ENCODE peak calls at places on chromosomes 11 and 22, in eight cellular contexts. U is HFF-Myc, N is stomach, X is fibroblast of pulmonary artery, S is cardiac fibroblast, Y is hepatocyte, J is coronary artery, G is OCI-LY7. I is an unnamed sample.

GRCh38 chr22:43540570-43540969 is 128.8 kb downstream of the MPPED1 start:
- DNase-seq in G (no peak), U (no peak), N (no peak), Y (no peak), X (no peak), J (no peak), S (no peak), I (no peak)

GRCh38 chr11:87849216-87849615 is 326.0 kb downstream of the RAB38 start:
- DNase-seq in G (no peak), S (no peak), J (no peak), Y (no peak), U (no peak), X (no peak), N (no peak), I (no peak)

GRCh38 chr11:36385121-36385530 is 89.0 kb downstream of the PRR5L start:
- DNase-seq in S (peak; percentile 81), G (no peak), U (peak; percentile 78), Y (no peak), N (no peak), J (no peak), X (peak; percentile 50), I (no peak)

GRCh38 chr22:44880588-44881245 is 128.3 kb downstream of the ARHGAP8 start:
- DNase-seq in Y (no peak), J (peak; percentile 55), N (no peak), G (no peak), X (no peak), S (no peak), U (no peak), I (no peak)

GRCh38 chr22:40027191-40028097 is 32.7 kb downstream of the FAM83F start:
- DNase-seq in G (no peak), U (no peak), S (no peak), X (no peak), J (no peak), N (no peak), Y (no peak), I (no peak)

GRCh38 chr11:93143186-93143585 is 54.6 kb downstream of the SLC36A4 start:
- DNase-seq in J (no peak), X (peak; percentile 9), S (peak; percentile 40), U (peak; percentile 9), Y (no peak), G (no peak), N (no peak), I (no peak)

GRCh38 chr22:38628444-38628843 is 27.7 kb downstream of the FAM227A start:
- DNase-seq in Y (no peak), X (no peak), J (no peak), S (no peak), N (no peak), U (no peak), G (no peak), I (no peak)

GRCh38 chr11:133705873-133706272 is 139.4 kb downstream of the SPATA19 start:
- DNase-seq in G (no peak), U (no peak), X (no peak), N (no peak), Y (no peak), S (no peak), J (peak; percentile 40), I (no peak)

GRCh38 chr22:32803020-32803758 is 1.7 kb downstream of the TIMP3 start:
- DNase-seq in U (no peak), S (peak; percentile 49), J (no peak), Y (no peak), X (no peak), N (no peak), G (no peak), I (no peak)

GRCh38 chr11:60763692-60764369 is 7.2 kb downstream of the MS4A15 start:
- DNase-seq in Y (no peak), S (no peak), J (peak; percentile 35), U (no peak), X (no peak), N (no peak), G (no peak), I (no peak)

GRCh38 chr11:64717268-64717578 is 5.8 kb downstream of the NRXN2 start:
- DNase-seq in G (no peak), X (no peak), Y (no peak), U (no peak), J (no peak), N (no peak), S (no peak), I (no peak)

GRCh38 chr11:14566331-14567063 is 46.3 kb upstream of the PSMA1 start:
- DNase-seq in N (no peak), G (no peak), S (no peak), J (no peak), X (no peak), Y (peak; percentile 13), U (no peak), I (no peak)

GRCh38 chr11:34514597-34514996 is 1.0 kb upstream of the ELF5 start:
- DNase-seq in X (no peak), J (no peak), U (no peak), S (no peak), N (no peak), G (no peak), Y (no peak), I (no peak)
- TF ChIP-seq CTCF in X (no peak), J (no peak), U (no peak), S (no peak), N (no peak), G (no peak), Y (no peak), I (no peak)

GRCh38 chr22:31038686-31039085 is 42.4 kb upstream of the SMTN start:
- DNase-seq in J (no peak), U (no peak), N (no peak), S (no peak), G (no peak), X (no peak), Y (no peak), I (no peak)

GRCh38 chr22:31039393-31039792 is 41.7 kb upstream of the SMTN start:
- DNase-seq in J (no peak), U (peak; percentile 69), N (no peak), X (peak; percentile 64), G (no peak), S (peak; percentile 66), Y (no peak), I (no peak)

GRCh38 chr22:31040542-31041398 is 40.3 kb upstream of the SMTN start:
- DNase-seq in J (no peak), X (no peak), S (no peak), G (no peak), U (no peak), Y (no peak), N (no peak), I (no peak)

DNA sequence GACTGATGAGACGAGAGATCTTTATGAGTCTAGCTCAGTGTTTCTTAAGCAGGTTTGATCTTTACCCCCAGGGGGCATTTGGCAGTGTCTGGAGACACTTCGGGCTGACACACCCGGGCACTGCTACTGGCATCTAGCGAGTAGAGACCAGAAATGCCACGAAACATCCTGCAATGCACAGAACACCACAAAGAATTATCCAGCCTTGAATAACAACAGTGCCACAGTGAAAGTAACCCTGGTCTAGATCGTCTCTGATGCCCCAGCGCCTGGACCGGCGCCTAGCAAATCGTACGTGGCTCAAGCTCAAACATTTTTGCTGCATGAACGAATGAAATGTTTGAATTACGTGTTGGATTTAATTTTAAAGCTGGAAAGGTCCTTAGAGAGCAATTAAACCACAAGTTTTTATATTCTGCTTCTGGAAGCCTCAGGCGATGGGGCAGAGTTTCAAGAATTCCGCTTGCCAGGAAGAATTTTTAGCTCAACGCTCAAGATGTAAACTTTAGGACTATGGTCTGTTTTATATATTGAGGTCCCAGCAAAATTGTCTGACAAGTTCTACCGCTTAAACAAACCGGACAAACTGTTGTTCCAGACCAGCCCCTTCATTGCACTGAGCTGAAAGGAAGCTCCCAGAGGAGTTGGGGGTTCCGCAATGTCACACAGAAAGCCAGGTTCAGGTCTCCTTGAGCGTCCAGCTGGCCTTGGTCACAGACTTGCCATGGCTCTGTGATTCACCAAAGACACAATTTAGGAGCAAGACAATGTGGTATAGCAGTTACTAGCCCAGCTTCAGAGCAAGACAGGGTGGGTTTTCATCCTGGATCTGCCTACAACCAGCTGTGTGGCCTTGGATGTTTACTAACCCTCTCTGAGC is 44.2 kb upstream of the SMTN start:
- DNase-seq in G (no peak), J (no peak), U (peak; percentile 41), S (peak; percentile 45), N (no peak), Y (no peak), X (no peak), I (peak; percentile 30)
- TF ChIP-seq CTCF in G (peak; percentile 20), J (no peak), U (peak; percentile 14), S (peak; percentile 18), N (no peak), Y (no peak), X (no peak), I (peak; percentile 20)

GRCh38 chr11:85809881-85810280 is 1.1 kb downstream of the SYTL2 start:
- DNase-seq in J (no peak), X (no peak), N (no peak), S (no peak), U (no peak), G (peak; percentile 18), Y (peak; percentile 37), I (peak; percentile 24)
- TF ChIP-seq CTCF in J (no peak), X (no peak), N (no peak), S (no peak), U (peak; percentile 30), G (peak; percentile 44), Y (peak; percentile 32), I (peak; percentile 24)

GRCh38 chr11:85664561-85665481 is at the start of gene CREBZF:
- DNase-seq in N (peak; percentile 94), X (peak; percentile 96), J (peak; percentile 96), G (peak; percentile 96), S (peak; percentile 97), U (peak; percentile 79), Y (peak; percentile 97), I (peak; percentile 91)

GRCh38 chr11:85663080-85663729 is 1.7 kb downstream of the CREBZF start:
- DNase-seq in J (no peak), Y (peak; percentile 10), N (no peak), U (no peak), G (peak; percentile 26), X (no peak), S (peak; percentile 22), I (no peak)

GRCh38 chr11:85665756-85666155 is 827 bp upstream of the CREBZF start:
- DNase-seq in X (no peak), G (no peak), J (no peak), N (no peak), S (no peak), Y (peak; percentile 12), U (no peak), I (no peak)

GRCh38 chr11:85661972-85662664 is 2.8 kb downstream of the CREBZF start:
- DNase-seq in J (no peak), G (no peak), N (no peak), S (peak; percentile 34), Y (no peak), U (no peak), X (peak; percentile 39), I (no peak)

DNA sequence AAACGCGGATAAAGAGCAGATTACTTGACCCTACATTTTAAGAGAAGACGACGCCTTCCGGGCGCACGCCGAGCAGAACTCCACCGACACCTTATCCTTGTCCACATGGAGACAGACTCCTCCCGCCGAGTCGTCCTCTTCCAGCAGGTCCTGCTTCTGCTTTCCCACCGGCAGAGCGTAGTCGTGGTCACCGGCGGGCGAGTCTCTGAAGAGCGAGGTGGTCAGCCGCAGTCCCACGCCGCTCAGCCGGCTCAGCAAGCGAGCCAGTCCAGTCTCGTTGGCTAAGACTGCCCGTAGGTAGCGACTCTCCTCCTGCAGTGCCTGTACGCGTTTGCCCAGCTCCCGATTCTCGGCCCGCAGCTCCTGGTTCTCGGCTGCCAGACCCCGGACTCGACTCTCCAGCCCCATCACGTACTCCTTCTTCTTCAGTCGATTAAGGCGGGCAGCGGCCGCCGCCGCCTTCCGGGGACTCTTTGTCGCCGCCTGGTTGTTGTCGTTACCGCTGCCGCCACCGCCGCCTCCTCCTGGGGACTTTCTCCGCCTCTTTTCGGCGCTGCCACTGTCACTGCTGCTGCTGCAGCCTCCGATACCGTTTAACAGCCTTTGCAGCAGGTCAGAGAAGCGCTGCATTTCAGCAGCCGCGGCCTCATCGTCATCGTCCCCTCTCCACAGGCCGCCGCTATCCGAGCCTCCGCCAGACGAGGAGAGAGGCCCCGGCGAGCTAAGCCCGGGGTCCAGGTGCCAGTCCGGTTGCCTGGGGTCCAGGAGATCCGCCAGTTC is 958 bp downstream of the CREBZF start:
- DNase-seq in G (peak; percentile 84), Y (peak; percentile 89), X (peak; percentile 49), J (peak; percentile 88), U (no peak), N (peak; percentile 88), S (peak; percentile 63), I (peak; percentile 76)
- TF ChIP-seq CTCF in G (peak; percentile 75), Y (peak; percentile 49), X (peak; percentile 31), J (peak; percentile 46), U (peak; percentile 34), N (peak; percentile 59), S (peak; percentile 38), I (no peak)